ENCODE peak calls at places on chromosomes 16 and 17, in seven cellular contexts. U is fibroblast of pulmonary artery, N is kidney, I is dorsolateral prefrontal cortex, K is mucosa of descending colon, S is aorta, P is endodermal cell. Z is an unnamed sample.

GRCh38 chr17:19381741-19382444 is 3.6 kb downstream of the MAPK7 start:
- DNase-seq in U (no peak), N (peak), I (no peak), K (no peak), S (no peak), P (no peak), Z (no peak)

GRCh38 chr16:89046491-89046890 is 47.2 kb upstream of the ACSF3 start:
- DNase-seq in U (no peak), N (no peak), I (peak), K (no peak), S (no peak), P (no peak), Z (no peak)

GRCh38 chr16:86398622-86399021 is 111.7 kb upstream of the FOXF1 start:
- DNase-seq in U (peak), N (no peak), I (no peak), K (no peak), S (no peak), P (no peak), Z (no peak)

GRCh38 chr17:79801156-79802038 is 4.5 kb upstream of the CBX8 start:
- DNase-seq in U (no peak), N (no peak), I (no peak), K (peak), S (no peak), P (peak), Z (no peak)

GRCh38 chr17:71405101-71405500 is 715.7 kb upstream of the SOX9 start:
- DNase-seq in U (no peak), N (no peak), I (no peak), K (no peak), S (no peak), P (no peak), Z (no peak)

GRCh38 chr17:71115669-71115972 is 946.3 kb downstream of the KCNJ2 start:
- DNase-seq in U (no peak), N (no peak), I (no peak), K (no peak), S (no peak), P (no peak), Z (no peak)

GRCh38 chr16:80113876-80114574 is 426.8 kb upstream of the DYNLRB2 start:
- DNase-seq in U (no peak), N (no peak), I (no peak), K (no peak), S (no peak), P (no peak), Z (peak)

GRCh38 chr17:61431594-61432311 is 20.5 kb upstream of the TBX4 start:
- DNase-seq in U (peak), N (no peak), I (no peak), K (no peak), S (no peak), P (peak), Z (no peak)

GRCh38 chr17:78148286-78149016 is 2.3 kb downstream of the C17orf99 start:
- DNase-seq in U (no peak), N (no peak), I (no peak), K (no peak), S (no peak), P (no peak), Z (no peak)

GRCh38 chr16:18932243-18932997 is 6.2 kb upstream of the SMG1 start:
- DNase-seq in U (peak), N (no peak), I (peak), K (no peak), S (no peak), P (peak), Z (no peak)

GRCh38 chr17:38341035-38341721 is 2.6 kb downstream of the GPR179 start:
- DNase-seq in U (peak), N (peak), I (peak), K (peak), S (no peak), P (peak), Z (no peak)

GRCh38 chr17:2814499-2815341 is 18.5 kb downstream of the RAP1GAP2 start:
- DNase-seq in U (no peak), N (peak), I (no peak), K (peak), S (peak), P (peak), Z (no peak)

DNA sequence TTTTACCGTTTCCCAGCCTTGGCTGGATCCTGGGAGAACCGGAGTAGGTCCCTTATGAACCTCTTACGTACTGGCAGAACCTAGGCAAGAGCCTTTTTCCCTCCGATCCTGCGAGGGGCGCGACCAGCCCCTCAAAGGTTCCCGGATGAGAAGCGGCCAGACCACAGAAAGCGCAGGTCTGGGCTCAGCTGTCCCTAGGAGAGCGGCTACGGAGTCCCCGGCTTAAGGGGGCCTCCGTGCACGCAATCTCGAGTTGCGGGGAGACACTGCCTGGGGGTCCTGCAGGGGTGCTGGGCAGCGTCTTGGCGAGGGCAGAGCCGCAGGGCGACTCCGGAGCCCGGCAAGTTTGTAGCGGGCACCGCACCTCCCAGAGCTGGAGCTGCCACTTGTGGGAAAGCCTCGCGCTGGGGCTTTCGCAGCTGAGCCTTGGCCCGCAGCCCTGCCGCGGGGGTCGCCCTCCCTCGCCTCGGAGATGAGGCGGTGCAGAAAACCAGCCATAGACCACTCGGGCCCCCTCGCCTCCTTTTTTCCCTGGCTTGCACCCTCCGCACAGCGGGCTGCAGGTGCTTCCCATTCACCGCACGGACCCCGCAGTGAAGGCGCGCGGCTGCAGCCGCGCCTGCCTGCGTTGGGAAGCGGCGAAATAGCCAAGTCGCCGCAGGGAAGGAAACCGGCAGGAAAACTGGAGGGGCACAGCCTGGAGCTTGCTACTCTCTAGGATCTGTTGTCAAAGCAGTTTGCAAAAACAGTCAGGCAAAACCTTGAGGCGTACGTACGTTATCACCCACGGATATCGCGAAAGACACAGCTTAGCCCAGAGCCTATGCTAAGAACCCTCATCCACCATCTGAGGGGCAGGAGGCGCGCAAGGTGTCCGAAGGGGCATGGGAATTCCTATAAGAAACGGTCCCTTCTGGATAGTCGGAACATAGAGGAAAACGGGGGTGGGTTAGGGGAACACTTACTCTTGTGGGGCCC is 834 bp downstream of the CDH8 start:
- DNase-seq in U (no peak), N (no peak), I (peak), K (no peak), S (no peak), P (peak), Z (no peak)
- H3K4me3 ChIP-seq in U (no peak), N (no peak), I (peak), K (no peak), S (peak), P (peak), Z (no peak)

GRCh38 chr17:57945999-57946797 is 9.0 kb downstream of the CUEDC1 start:
- DNase-seq in U (no peak), N (peak), I (no peak), K (no peak), S (no peak), P (no peak), Z (no peak)
- H3K4me3 ChIP-seq in U (peak), N (peak), I (peak), K (no peak), S (no peak), P (no peak), Z (peak)

GRCh38 chr16:57627184-57627871 is 1.1 kb upstream of the ADGRG1 start:
- DNase-seq in U (peak), N (peak), I (no peak), K (no peak), S (no peak), P (peak), Z (no peak)
- H3K4me3 ChIP-seq in U (no peak), N (peak), I (peak), K (no peak), S (no peak), P (no peak), Z (no peak)

GRCh38 chr17:1529863-1530262 is 13.5 kb upstream of the INPP5K start:
- DNase-seq in U (no peak), N (no peak), I (no peak), K (no peak), S (no peak), P (no peak), Z (no peak)

GRCh38 chr17:1533649-1534325 is 17.4 kb upstream of the INPP5K start:
- DNase-seq in U (no peak), N (no peak), I (no peak), K (no peak), S (no peak), P (no peak), Z (no peak)

GRCh38 chr17:1535737-1536136 is 19.3 kb upstream of the INPP5K start:
- DNase-seq in U (no peak), N (no peak), I (no peak), K (no peak), S (no peak), P (no peak), Z (no peak)

DNA sequence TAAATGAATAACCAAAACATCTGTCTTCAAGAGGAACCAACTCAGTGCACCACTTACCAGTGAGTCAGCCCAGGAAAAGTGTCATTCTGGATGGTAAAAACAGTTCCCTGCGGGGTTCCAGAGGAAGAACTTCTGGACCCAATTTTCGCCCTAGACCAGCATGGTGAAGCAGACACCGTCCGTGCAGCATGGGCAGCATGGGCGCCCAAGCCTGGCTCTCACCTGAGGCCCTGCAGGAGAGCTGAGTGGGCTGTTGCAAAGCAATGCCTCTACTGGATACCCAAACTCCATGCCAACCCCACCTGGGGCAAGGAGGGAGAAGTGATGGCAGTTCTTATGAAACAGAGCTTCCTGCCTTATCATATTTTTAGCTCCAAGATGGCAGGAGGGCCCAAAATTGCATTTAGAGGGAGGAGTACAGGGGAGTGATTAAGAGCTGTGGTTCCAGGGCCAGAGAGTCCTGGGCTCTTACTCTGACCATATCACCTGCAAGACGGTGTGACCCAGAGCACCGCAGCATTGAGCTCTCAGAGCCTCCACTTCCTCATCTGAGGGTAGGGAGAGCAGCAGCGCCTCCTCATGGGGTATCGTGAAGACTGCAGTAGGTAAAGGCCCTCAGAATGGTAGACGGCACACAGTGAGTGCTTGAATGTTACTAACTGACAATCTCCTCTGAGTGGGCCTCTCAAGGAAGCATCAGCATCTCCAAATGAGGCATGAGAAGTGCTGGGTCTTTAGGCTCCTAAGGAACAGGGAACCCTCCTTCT is 16.6 kb upstream of the INPP5K start:
- DNase-seq in U (peak), N (no peak), I (no peak), K (no peak), S (no peak), P (peak), Z (no peak)
- H3K4me3 ChIP-seq in U (no peak), N (no peak), I (no peak), K (no peak), S (no peak), P (no peak), Z (no peak)

DNA sequence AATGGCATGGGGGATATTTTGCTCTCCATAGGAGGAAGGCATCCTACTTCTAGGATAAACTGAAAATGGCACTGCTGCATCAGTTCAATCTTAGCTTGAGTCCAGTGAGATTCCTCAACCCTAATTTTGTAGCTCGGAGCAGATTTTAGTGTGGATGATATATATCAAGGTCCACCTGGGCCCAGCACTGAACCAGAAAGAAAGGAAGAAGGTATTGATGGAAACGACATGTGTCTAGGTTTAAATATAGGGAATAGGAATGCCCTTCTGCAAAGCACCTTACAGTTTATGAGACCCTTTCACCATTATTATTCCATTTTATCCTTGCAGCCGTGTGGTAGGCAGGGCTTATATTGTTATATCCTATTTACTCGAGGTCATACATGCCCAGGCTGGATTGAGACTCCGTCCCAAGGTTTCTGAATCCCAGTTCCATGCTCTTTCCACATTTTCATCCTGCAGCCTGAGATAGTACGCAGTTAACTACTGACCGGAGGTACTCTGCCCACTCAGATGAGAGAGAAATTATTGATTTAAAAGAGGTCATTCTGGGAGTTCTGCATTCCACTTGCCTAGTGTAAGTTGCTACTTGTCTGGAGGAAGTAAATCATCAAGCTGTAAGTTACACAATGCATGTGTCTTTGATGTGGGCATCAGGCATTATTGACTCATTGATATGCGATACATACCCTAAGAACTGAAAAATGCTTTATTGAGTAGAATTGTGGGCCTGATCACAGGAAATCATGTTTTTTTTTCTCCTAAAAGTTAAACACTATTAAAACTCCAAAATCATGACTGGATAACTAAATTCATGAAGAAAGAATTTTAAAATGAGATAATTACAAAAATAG is 10.1 kb downstream of the KRT39 start:
- DNase-seq in U (peak), N (no peak), I (no peak), K (no peak), S (no peak), P (no peak), Z (no peak)
- H3K4me3 ChIP-seq in U (no peak), N (no peak), I (no peak), K (no peak), S (no peak), P (no peak), Z (no peak)

GRCh38 chr16:10180771-10181163 is 1.5 kb downstream of the GRIN2A start:
- DNase-seq in U (peak), N (peak), I (peak), K (peak), S (peak), P (peak), Z (peak)
- H3K4me3 ChIP-seq in U (no peak), N (no peak), I (peak), K (no peak), S (no peak), P (peak), Z (no peak)

DNA sequence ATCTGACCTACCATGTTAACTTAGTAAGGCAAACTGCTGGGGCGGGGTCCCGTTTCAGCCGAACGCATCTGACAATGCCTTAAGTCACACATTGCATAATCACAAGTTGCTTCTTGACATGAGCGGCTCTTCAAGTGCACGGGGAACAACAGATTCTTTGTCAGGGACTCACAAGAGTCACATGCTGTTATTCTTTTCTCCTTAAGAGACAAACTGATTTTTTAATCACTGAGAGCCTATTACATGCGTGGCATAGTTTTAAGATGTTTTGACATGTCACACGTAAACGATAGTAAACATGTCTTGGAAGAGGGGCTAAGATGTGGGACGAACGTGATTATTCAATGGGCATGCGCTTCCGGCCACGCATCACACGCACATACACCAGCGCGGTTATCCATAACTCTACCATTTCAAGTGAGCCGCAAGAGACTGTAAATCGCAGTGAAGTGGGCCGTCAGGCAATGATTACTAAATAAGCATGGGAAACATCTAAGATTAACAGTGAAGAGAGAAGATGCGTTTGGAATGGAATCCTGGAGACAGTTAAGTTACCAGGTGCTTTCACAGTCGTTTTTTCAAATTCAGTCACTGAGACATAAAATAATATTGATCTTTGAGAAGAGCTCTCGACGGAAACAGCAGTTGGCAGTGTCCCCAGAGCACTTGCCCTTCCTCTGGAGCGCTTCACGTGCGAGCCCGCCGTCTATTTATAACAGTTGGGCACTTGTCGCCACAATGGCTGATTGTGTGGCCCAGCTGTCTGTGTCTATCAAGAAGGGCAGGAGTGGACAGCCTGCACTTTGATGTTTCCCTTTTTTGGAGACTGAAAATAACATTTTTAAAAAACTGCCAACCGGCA is 63.2 kb downstream of the ADCY9 start:
- DNase-seq in U (no peak), N (no peak), I (peak), K (peak), S (peak), P (peak), Z (no peak)
- H3K4me3 ChIP-seq in U (no peak), N (no peak), I (peak), K (no peak), S (peak), P (no peak), Z (no peak)

Z was measured in ovary.